ENCODE peak calls at places on chromosomes 2 and 18, in four cellular contexts. G is non-pigmented ciliary epithelial cell, W is posterior cingulate gyrus, C is activated T-cell treated with anti-CD3 and anti-CD28 coated beads for 1 hour. V is an unnamed sample.

GRCh38 chr2:102439065-102439695 is 16.2 kb downstream of the IL18RAP start:
- DNase-seq in W (no peak), C (no peak), G (peak), V (no peak)

GRCh38 chr2:200171761-200172482 is 134.6 kb upstream of the SPATS2L start:
- DNase-seq in W (no peak), G (no peak), C (no peak), V (no peak)

GRCh38 chr2:105142239-105142638 is 99.3 kb upstream of the GPR45 start:
- DNase-seq in W (no peak), G (no peak), C (no peak), V (no peak)

GRCh38 chr2:187379869-187380268 is 68.2 kb downstream of the CALCRL start:
- DNase-seq in G (no peak), W (no peak), C (no peak), V (no peak)

GRCh38 chr18:58247363-58247834 is 203.4 kb downstream of the NEDD4L start:
- DNase-seq in W (peak), G (no peak), C (no peak), V (no peak)

GRCh38 chr2:204407209-204408070 is 137.8 kb upstream of the PARD3B start:
- DNase-seq in G (no peak), C (no peak), W (no peak), V (no peak)

GRCh38 chr2:56244911-56245530 is 61.2 kb downstream of the CCDC85A start:
- DNase-seq in C (no peak), W (peak), G (no peak), V (no peak)

GRCh38 chr2:199404841-199405240 is 52.9 kb downstream of the SATB2 start:
- DNase-seq in C (no peak), G (peak), W (no peak), V (no peak)

GRCh38 chr2:5683471-5683870 is 8.7 kb upstream of the SOX11 start:
- DNase-seq in W (no peak), G (no peak), C (no peak), V (no peak)

GRCh38 chr2:98508690-98509054 is 64.0 kb downstream of the INPP4A start:
- DNase-seq in W (no peak), C (peak), G (no peak), V (no peak)

GRCh38 chr2:203720011-203720410 is 13.6 kb downstream of the CD28 start:
- DNase-seq in W (no peak), C (no peak), G (no peak), V (no peak)

GRCh38 chr2:240456607-240457222 is 21.3 kb downstream of the GPC1 start:
- DNase-seq in W (peak), C (no peak), G (no peak), V (no peak)

GRCh38 chr2:167336213-167336612 is 447.9 kb downstream of the XIRP2 start:
- DNase-seq in C (no peak), G (no peak), W (no peak), V (no peak)

GRCh38 chr2:36541891-36542595 is 55.9 kb downstream of the FEZ2 start:
- DNase-seq in G (no peak), W (no peak), C (no peak), V (no peak)

GRCh38 chr2:104658149-104658839 is 195.6 kb upstream of the POU3F3 start:
- DNase-seq in W (peak), G (no peak), C (no peak), V (peak)

GRCh38 chr2:57888463-57888862 is 158.1 kb upstream of the VRK2 start:
- DNase-seq in C (no peak), G (no peak), W (no peak), V (no peak)

GRCh38 chr2:168874368-168875005 is 15.7 kb downstream of the SPC25 start:
- DNase-seq in G (no peak), W (no peak), C (no peak), V (no peak)

GRCh38 chr18:75127143-75128021 is 81.6 kb downstream of the PTGR3 start:
- DNase-seq in C (no peak), G (no peak), W (no peak), V (no peak)

GRCh38 chr2:127146820-127147502 is 40.0 kb upstream of the BIN1 start:
- DNase-seq in W (no peak), G (no peak), C (no peak), V (no peak)

GRCh38 chr18:23049698-23050373 is 85.4 kb upstream of the CABLES1 start:
- DNase-seq in C (no peak), G (no peak), W (no peak), V (no peak)

GRCh38 chr2:226985227-226985946 is 149.5 kb downstream of the RHBDD1 start:
- DNase-seq in W (no peak), G (peak), C (no peak), V (no peak)

GRCh38 chr18:8982416-8983183 is 119.9 kb upstream of the NDUFV2 start:
- DNase-seq in W (no peak), C (no peak), G (peak), V (no peak)

V was measured in iPS DF 6.9.